ENCODE peak calls at places on chromosomes 1 and 21, in eight cellular contexts. One of them, this sample, is unnamed.

GRCh38 chr1:94622757-94623156 is 81.2 kb upstream of the F3 start:
- DNase-seq in Panc1: no peak
- DNase-seq in CD8-positive, alpha-beta T cell: no peak
- DNase-seq in coronary artery: no peak
- DNase-seq in A549: peak
- DNase-seq in foreskin fibroblast: peak
- DNase-seq in cardiac muscle cell: peak
- DNase-seq in cardiac fibroblast: peak
- DNase-seq in this sample: peak

GRCh38 chr1:247578946-247579460 is 9.2 kb upstream of the OR2G2 start:
- DNase-seq in cardiac muscle cell: no peak
- DNase-seq in A549: no peak
- DNase-seq in cardiac fibroblast: no peak
- DNase-seq in foreskin fibroblast: no peak
- DNase-seq in Panc1: no peak
- DNase-seq in coronary artery: no peak
- DNase-seq in CD8-positive, alpha-beta T cell: no peak
- DNase-seq in this sample: no peak

GRCh38 chr1:228210076-228210651 is 2.3 kb downstream of the OBSCN start:
- DNase-seq in cardiac muscle cell: no peak
- DNase-seq in coronary artery: no peak
- DNase-seq in A549: peak
- DNase-seq in cardiac fibroblast: no peak
- DNase-seq in CD8-positive, alpha-beta T cell: no peak
- DNase-seq in Panc1: no peak
- DNase-seq in foreskin fibroblast: no peak
- DNase-seq in this sample: no peak

GRCh38 chr1:70043806-70044205 is 161.6 kb downstream of the LRRC40 start:
- DNase-seq in cardiac muscle cell: peak
- DNase-seq in cardiac fibroblast: peak
- DNase-seq in foreskin fibroblast: peak
- DNase-seq in CD8-positive, alpha-beta T cell: no peak
- DNase-seq in A549: peak
- DNase-seq in Panc1: no peak
- DNase-seq in coronary artery: no peak
- DNase-seq in this sample: peak

GRCh38 chr1:119373465-119373864 is 4.9 kb downstream of the HAO2 start:
- DNase-seq in Panc1: no peak
- DNase-seq in A549: peak
- DNase-seq in CD8-positive, alpha-beta T cell: no peak
- DNase-seq in foreskin fibroblast: peak
- DNase-seq in cardiac muscle cell: peak
- DNase-seq in cardiac fibroblast: no peak
- DNase-seq in coronary artery: no peak
- DNase-seq in this sample: peak

GRCh38 chr1:49111931-49112330 is 335.2 kb upstream of the BEND5 start:
- DNase-seq in Panc1: no peak
- DNase-seq in cardiac muscle cell: no peak
- DNase-seq in A549: no peak
- DNase-seq in coronary artery: no peak
- DNase-seq in CD8-positive, alpha-beta T cell: no peak
- DNase-seq in foreskin fibroblast: no peak
- DNase-seq in cardiac fibroblast: no peak
- DNase-seq in this sample: no peak

GRCh38 chr1:9069324-9070100 is at the start of gene SLC2A5:
- DNase-seq in foreskin fibroblast: no peak
- DNase-seq in cardiac fibroblast: peak
- DNase-seq in coronary artery: no peak
- DNase-seq in CD8-positive, alpha-beta T cell: no peak
- DNase-seq in Panc1: no peak
- DNase-seq in cardiac muscle cell: peak
- DNase-seq in A549: no peak
- DNase-seq in this sample: no peak

GRCh38 chr1:54800041-54800898 is 853 bp downstream of the TTC22 start:
- DNase-seq in A549: no peak
- DNase-seq in CD8-positive, alpha-beta T cell: no peak
- DNase-seq in cardiac fibroblast: no peak
- DNase-seq in coronary artery: no peak
- DNase-seq in foreskin fibroblast: no peak
- DNase-seq in cardiac muscle cell: no peak
- DNase-seq in Panc1: no peak
- DNase-seq in this sample: no peak

GRCh38 chr1:218516526-218516925 is 171.4 kb downstream of the TGFB2 start:
- DNase-seq in A549: no peak
- DNase-seq in cardiac muscle cell: peak
- DNase-seq in foreskin fibroblast: no peak
- DNase-seq in Panc1: no peak
- DNase-seq in coronary artery: no peak
- DNase-seq in CD8-positive, alpha-beta T cell: no peak
- DNase-seq in cardiac fibroblast: peak
- DNase-seq in this sample: no peak

GRCh38 chr1:22039594-22040347 is 12.7 kb upstream of the CDC42 start:
- DNase-seq in A549: peak
- DNase-seq in foreskin fibroblast: peak
- DNase-seq in cardiac fibroblast: peak
- DNase-seq in Panc1: no peak
- DNase-seq in cardiac muscle cell: peak
- DNase-seq in coronary artery: no peak
- DNase-seq in CD8-positive, alpha-beta T cell: peak
- DNase-seq in this sample: peak

GRCh38 chr1:18099026-18099425 is 8.6 kb upstream of the IGSF21 start:
- DNase-seq in CD8-positive, alpha-beta T cell: no peak
- DNase-seq in cardiac fibroblast: no peak
- DNase-seq in A549: no peak
- DNase-seq in cardiac muscle cell: no peak
- DNase-seq in foreskin fibroblast: no peak
- DNase-seq in coronary artery: no peak
- DNase-seq in Panc1: no peak
- DNase-seq in this sample: no peak

GRCh38 chr1:17348593-17349234 is 23.3 kb upstream of the PADI6 start:
- DNase-seq in Panc1: peak
- DNase-seq in CD8-positive, alpha-beta T cell: no peak
- DNase-seq in cardiac fibroblast: no peak
- DNase-seq in foreskin fibroblast: no peak
- DNase-seq in A549: no peak
- DNase-seq in coronary artery: peak
- DNase-seq in cardiac muscle cell: no peak
- DNase-seq in this sample: no peak

GRCh38 chr1:156096640-156097391 is 14.6 kb upstream of the MEX3A start:
- DNase-seq in CD8-positive, alpha-beta T cell: peak
- DNase-seq in Panc1: peak
- DNase-seq in coronary artery: peak
- DNase-seq in cardiac fibroblast: peak
- DNase-seq in A549: peak
- DNase-seq in foreskin fibroblast: peak
- DNase-seq in cardiac muscle cell: peak
- DNase-seq in this sample: peak

GRCh38 chr1:84303154-84303830 is 1.8 kb downstream of the SAMD13 start:
- DNase-seq in coronary artery: no peak
- DNase-seq in foreskin fibroblast: no peak
- DNase-seq in A549: no peak
- DNase-seq in Panc1: peak
- DNase-seq in CD8-positive, alpha-beta T cell: no peak
- DNase-seq in cardiac fibroblast: no peak
- DNase-seq in cardiac muscle cell: peak
- DNase-seq in this sample: peak

GRCh38 chr1:33235521-33235920 is 20.8 kb upstream of the ZNF362 start:
- DNase-seq in Panc1: no peak
- DNase-seq in CD8-positive, alpha-beta T cell: no peak
- DNase-seq in coronary artery: no peak
- DNase-seq in cardiac muscle cell: no peak
- DNase-seq in foreskin fibroblast: no peak
- DNase-seq in A549: no peak
- DNase-seq in cardiac fibroblast: no peak
- DNase-seq in this sample: no peak

GRCh38 chr1:22216210-22216883 is 73.5 kb upstream of the WNT4 start:
- DNase-seq in foreskin fibroblast: no peak
- DNase-seq in A549: no peak
- DNase-seq in cardiac fibroblast: peak
- DNase-seq in CD8-positive, alpha-beta T cell: no peak
- DNase-seq in cardiac muscle cell: no peak
- DNase-seq in coronary artery: no peak
- DNase-seq in Panc1: no peak
- DNase-seq in this sample: no peak

GRCh38 chr1:12111741-12112140 is 48.6 kb downstream of the TNFRSF8 start:
- DNase-seq in foreskin fibroblast: no peak
- DNase-seq in cardiac muscle cell: no peak
- DNase-seq in A549: no peak
- DNase-seq in CD8-positive, alpha-beta T cell: no peak
- DNase-seq in cardiac fibroblast: no peak
- DNase-seq in Panc1: no peak
- DNase-seq in coronary artery: no peak
- DNase-seq in this sample: no peak

GRCh38 chr21:43902441-43902840 is 37.4 kb downstream of the AGPAT3 start:
- DNase-seq in coronary artery: no peak
- DNase-seq in A549: no peak
- DNase-seq in foreskin fibroblast: no peak
- DNase-seq in CD8-positive, alpha-beta T cell: no peak
- DNase-seq in Panc1: no peak
- DNase-seq in cardiac muscle cell: peak
- DNase-seq in cardiac fibroblast: peak
- DNase-seq in this sample: no peak

GRCh38 chr1:14190508-14190907 is 408.0 kb upstream of the KAZN start:
- DNase-seq in cardiac muscle cell: no peak
- DNase-seq in A549: no peak
- DNase-seq in Panc1: no peak
- DNase-seq in cardiac fibroblast: no peak
- DNase-seq in coronary artery: no peak
- DNase-seq in CD8-positive, alpha-beta T cell: no peak
- DNase-seq in foreskin fibroblast: no peak
- DNase-seq in this sample: peak

GRCh38 chr21:41170442-41170841 is 2.5 kb downstream of the BACE2 start:
- DNase-seq in foreskin fibroblast: peak
- DNase-seq in cardiac muscle cell: peak
- DNase-seq in Panc1: peak
- DNase-seq in cardiac fibroblast: peak
- DNase-seq in CD8-positive, alpha-beta T cell: no peak
- DNase-seq in coronary artery: no peak
- DNase-seq in A549: peak
- DNase-seq in this sample: peak

GRCh38 chr1:40692429-40692905 is 963 bp downstream of the NFYC start:
- DNase-seq in Panc1: no peak
- DNase-seq in CD8-positive, alpha-beta T cell: no peak
- DNase-seq in cardiac muscle cell: peak
- DNase-seq in A549: no peak
- DNase-seq in coronary artery: no peak
- DNase-seq in cardiac fibroblast: peak
- DNase-seq in foreskin fibroblast: no peak
- DNase-seq in this sample: no peak

GRCh38 chr1:232650433-232650832 is 20.5 kb upstream of the SIPA1L2 start:
- DNase-seq in A549: no peak
- DNase-seq in cardiac fibroblast: no peak
- DNase-seq in cardiac muscle cell: no peak
- DNase-seq in CD8-positive, alpha-beta T cell: no peak
- DNase-seq in Panc1: no peak
- DNase-seq in foreskin fibroblast: no peak
- DNase-seq in coronary artery: no peak
- DNase-seq in this sample: no peak

GRCh38 chr1:167566766-167567165 is 13.2 kb upstream of the CREG1 start:
- DNase-seq in foreskin fibroblast: no peak
- DNase-seq in cardiac muscle cell: no peak
- DNase-seq in cardiac fibroblast: no peak
- DNase-seq in A549: no peak
- DNase-seq in CD8-positive, alpha-beta T cell: no peak
- DNase-seq in Panc1: no peak
- DNase-seq in coronary artery: no peak
- DNase-seq in this sample: no peak
- H3K4me3 ChIP-seq in foreskin fibroblast: no peak
- H3K4me3 ChIP-seq in cardiac muscle cell: no peak
- H3K4me3 ChIP-seq in cardiac fibroblast: no peak
- H3K4me3 ChIP-seq in A549: no peak
- H3K4me3 ChIP-seq in CD8-positive, alpha-beta T cell: no peak
- H3K4me3 ChIP-seq in Panc1: no peak
- H3K4me3 ChIP-seq in coronary artery: no peak
- H3K4me3 ChIP-seq in this sample: no peak

DNA sequence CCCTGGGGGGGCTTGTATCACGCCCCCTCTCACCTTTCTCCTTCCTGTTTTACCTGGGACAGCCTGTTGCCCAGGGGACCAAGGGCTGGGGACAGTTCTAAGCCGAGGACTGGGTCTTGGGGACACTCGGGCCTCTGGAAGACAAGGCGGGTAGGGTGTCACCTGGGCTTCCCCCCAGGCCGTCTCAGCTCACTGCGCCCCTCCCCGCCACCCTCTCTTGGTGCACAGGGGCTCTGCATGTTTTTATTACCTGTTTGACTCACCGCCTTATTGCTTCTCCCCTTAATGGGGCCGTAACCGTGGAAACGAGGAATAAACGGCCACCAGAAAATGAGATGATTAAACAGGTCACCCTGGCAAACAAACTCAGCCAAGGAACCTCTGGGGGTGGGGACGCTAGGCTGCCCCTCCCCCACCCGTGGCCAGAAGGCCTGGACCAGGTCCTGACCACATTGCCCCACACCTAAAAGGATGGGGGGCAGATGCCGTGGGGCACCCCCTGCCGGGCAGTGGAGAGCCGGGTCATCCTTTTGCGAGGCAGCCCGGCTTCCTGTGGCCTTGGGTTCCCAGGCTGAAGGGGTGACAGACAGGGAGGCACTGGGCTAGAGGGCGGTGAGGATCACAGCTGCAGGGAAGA is 109.9 kb downstream of the CASZ1 start:
- DNase-seq in A549: no peak
- DNase-seq in cardiac fibroblast: no peak
- DNase-seq in CD8-positive, alpha-beta T cell: no peak
- DNase-seq in Panc1: no peak
- DNase-seq in foreskin fibroblast: no peak
- DNase-seq in cardiac muscle cell: no peak
- DNase-seq in coronary artery: no peak
- DNase-seq in this sample: no peak
- TF ChIP-seq CTCF in A549: no peak
- TF ChIP-seq CTCF in cardiac fibroblast: no peak
- TF ChIP-seq CTCF in CD8-positive, alpha-beta T cell: no peak
- TF ChIP-seq CTCF in Panc1: no peak
- TF ChIP-seq CTCF in foreskin fibroblast: no peak
- TF ChIP-seq CTCF in cardiac muscle cell: no peak
- TF ChIP-seq CTCF in coronary artery: no peak
- TF ChIP-seq CTCF in this sample: no peak

DNA sequence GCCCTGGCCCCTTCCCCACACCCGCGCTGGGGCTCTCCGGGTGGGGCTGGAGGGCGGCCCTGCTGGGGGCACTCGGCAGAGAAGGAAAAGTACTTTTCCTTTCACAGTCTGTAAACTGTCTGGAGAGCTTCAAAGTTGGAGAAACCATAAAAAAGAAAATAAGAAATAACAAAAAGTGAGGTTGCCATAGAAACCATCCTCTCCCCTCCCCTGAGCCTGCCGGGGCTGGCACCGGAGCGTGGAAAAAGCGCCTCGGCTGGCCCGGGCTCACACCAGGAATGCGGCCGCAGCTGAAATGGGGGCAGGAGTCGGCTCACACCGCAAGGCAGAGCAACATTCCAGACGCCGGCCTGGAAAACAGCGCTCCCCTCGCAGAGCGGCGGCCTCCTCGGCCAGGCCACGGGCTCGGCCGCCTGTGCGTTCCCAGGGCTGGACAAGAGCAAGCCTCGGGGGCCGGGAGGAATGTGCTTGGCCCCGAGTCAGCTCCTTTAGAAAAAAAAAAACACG is 69.2 kb downstream of the MORN1 start:
- DNase-seq in cardiac muscle cell: peak
- DNase-seq in CD8-positive, alpha-beta T cell: no peak
- DNase-seq in Panc1: no peak
- DNase-seq in foreskin fibroblast: peak
- DNase-seq in coronary artery: peak
- DNase-seq in A549: no peak
- DNase-seq in cardiac fibroblast: peak
- DNase-seq in this sample: peak
- H3K4me3 ChIP-seq in cardiac muscle cell: no peak
- H3K4me3 ChIP-seq in CD8-positive, alpha-beta T cell: no peak
- H3K4me3 ChIP-seq in Panc1: no peak
- H3K4me3 ChIP-seq in foreskin fibroblast: no peak
- H3K4me3 ChIP-seq in coronary artery: peak
- H3K4me3 ChIP-seq in A549: no peak
- H3K4me3 ChIP-seq in cardiac fibroblast: no peak
- H3K4me3 ChIP-seq in this sample: no peak

GRCh38 chr1:5286244-5286643 is 631.8 kb downstream of the AJAP1 start:
- DNase-seq in A549: no peak
- DNase-seq in cardiac fibroblast: no peak
- DNase-seq in foreskin fibroblast: no peak
- DNase-seq in cardiac muscle cell: no peak
- DNase-seq in CD8-positive, alpha-beta T cell: peak
- DNase-seq in coronary artery: no peak
- DNase-seq in Panc1: no peak
- DNase-seq in this sample: no peak
- TF ChIP-seq CTCF in A549: no peak
- TF ChIP-seq CTCF in cardiac fibroblast: no peak
- TF ChIP-seq CTCF in foreskin fibroblast: no peak
- TF ChIP-seq CTCF in cardiac muscle cell: no peak
- TF ChIP-seq CTCF in CD8-positive, alpha-beta T cell: no peak
- TF ChIP-seq CTCF in coronary artery: no peak
- TF ChIP-seq CTCF in Panc1: peak
- TF ChIP-seq CTCF in this sample: no peak

This sample was measured in astrocyte of the spinal cord.